ENCODE peak calls at places on chromosomes 4 and X, in six cellular contexts. K is breast epithelium, S is aorta, L is A549, H is HCT116, M is heart left ventricle. N is an unnamed sample.

GRCh38 chrX:72727846-72728245 is 13.7 kb upstream of the PHKA1 start:
- DNase-seq in M (no peak), L (no peak), H (no peak), S (no peak), K (no peak), N (no peak)

GRCh38 chr4:101337688-101338087 is 9.6 kb downstream of the PPP3CA start:
- DNase-seq in K (no peak), L (no peak), H (no peak), M (no peak), S (no peak), N (no peak)

GRCh38 chr4:164464313-164464712 is 289.6 kb upstream of the SMIM31 start:
- DNase-seq in S (no peak), L (no peak), K (no peak), H (no peak), M (no peak), N (no peak)

GRCh38 chr4:61202638-61203495 is 2.7 kb downstream of the ADGRL3 start:
- DNase-seq in H (no peak), K (no peak), L (no peak), M (peak), S (no peak), N (peak)

GRCh38 chrX:107324493-107325310 is 118.3 kb downstream of the DNAAF6 start:
- DNase-seq in S (peak), L (peak), H (no peak), M (peak), K (no peak), N (no peak)

GRCh38 chr4:145883173-145883572 is 55.5 kb downstream of the ZNF827 start:
- DNase-seq in H (no peak), L (no peak), S (no peak), K (no peak), M (no peak), N (no peak)

GRCh38 chr4:152094851-152095700 is 334.3 kb upstream of the GATB start:
- DNase-seq in M (no peak), K (no peak), H (no peak), S (no peak), L (no peak), N (no peak)

GRCh38 chr4:147970003-147970402 is 238.1 kb downstream of the ARHGAP10 start:
- DNase-seq in L (no peak), S (no peak), K (no peak), H (no peak), M (peak), N (no peak)

GRCh38 chr4:138209094-138209493 is 33.1 kb downstream of the SLC7A11 start:
- DNase-seq in H (no peak), S (no peak), L (no peak), M (no peak), K (no peak), N (no peak)

GRCh38 chr4:168830777-168831512 is 179.1 kb downstream of the CBR4 start:
- DNase-seq in M (no peak), K (no peak), H (no peak), S (no peak), L (no peak), N (no peak)

GRCh38 chr4:40055873-40056721 is 553 bp upstream of the N4BP2 start:
- DNase-seq in L (peak), M (peak), K (peak), H (no peak), S (peak), N (peak)

GRCh38 chr4:52983563-52984303 is 121.6 kb downstream of the RASL11B start:
- DNase-seq in H (peak), S (no peak), L (peak), M (no peak), K (no peak), N (no peak)

GRCh38 chr4:122703868-122704267 is 28.6 kb upstream of the BBS12 start:
- DNase-seq in M (no peak), L (no peak), S (no peak), K (no peak), H (no peak), N (no peak)

GRCh38 chr4:57426779-57427395 is 316.7 kb upstream of the IGFBP7 start:
- DNase-seq in K (no peak), L (peak), S (peak), H (peak), M (peak), N (peak)

GRCh38 chrX:55907968-55908607 is 190.5 kb downstream of the RRAGB start:
- DNase-seq in H (peak), L (peak), K (peak), M (peak), S (peak), N (peak)

GRCh38 chr4:106032851-106033286 is 137.6 kb downstream of the NPNT start:
- DNase-seq in M (no peak), K (no peak), S (peak), H (no peak), L (peak), N (no peak)

GRCh38 chr4:56405016-56405415 is 17.7 kb upstream of the AASDH start:
- DNase-seq in K (no peak), M (no peak), S (no peak), L (no peak), H (no peak), N (no peak)

GRCh38 chr4:82293304-82293703 is 80.5 kb downstream of the HNRNPD start:
- DNase-seq in K (no peak), L (no peak), M (no peak), H (no peak), S (no peak), N (no peak)

DNA sequence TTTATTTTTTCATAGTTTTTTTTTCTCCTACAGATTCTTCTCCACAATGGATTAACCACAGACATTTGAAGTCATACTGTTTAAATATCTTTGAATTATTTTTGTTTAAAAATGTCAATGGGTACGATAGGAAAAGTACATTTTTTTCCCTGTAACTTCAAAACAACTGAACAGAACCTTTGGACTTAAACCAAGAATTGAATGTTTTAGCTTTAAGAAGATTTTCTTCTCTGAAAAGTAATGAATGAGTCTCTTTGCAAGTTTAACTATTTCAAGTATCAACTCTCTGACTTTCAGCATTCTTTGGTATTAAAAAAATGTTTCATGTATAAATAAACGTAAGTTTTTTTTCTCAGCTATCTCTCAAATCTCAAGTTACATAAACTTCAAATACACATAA is 364.3 kb downstream of the FBXO8 start:
- DNase-seq in M (no peak), K (no peak), H (no peak), S (no peak), L (no peak), N (no peak)
- H3K27ac ChIP-seq in M (no peak), K (no peak), H (no peak), S (no peak), L (no peak), N (no peak)

DNA sequence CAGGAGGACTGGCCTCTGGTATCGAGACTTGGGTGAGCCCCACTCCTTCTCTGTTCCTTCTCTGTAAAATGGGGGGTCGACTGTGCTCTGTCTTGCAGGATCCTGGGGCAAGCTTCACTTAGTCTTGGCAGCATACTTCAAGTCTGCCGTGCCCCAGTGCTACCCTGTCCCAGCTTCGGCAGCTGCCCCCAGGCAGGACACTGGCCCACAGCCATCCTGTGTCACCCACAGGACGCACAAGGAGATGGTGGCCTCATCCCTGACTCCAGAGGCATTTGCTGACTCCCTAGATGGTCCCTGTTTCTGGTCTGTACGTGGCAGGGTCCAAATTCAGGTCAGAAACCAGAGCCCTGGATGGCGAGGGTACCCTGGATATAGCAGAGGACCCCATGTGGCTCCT is 7.1 kb upstream of the HAUS7 start:
- DNase-seq in M (no peak), S (no peak), K (no peak), L (no peak), H (no peak), N (no peak)
- H3K27ac ChIP-seq in M (peak), S (no peak), K (peak), L (no peak), H (no peak), N (no peak)

GRCh38 chrX:51891821-51892551 is 1.4 kb upstream of the MAGED1 start:
- DNase-seq in L (no peak), S (no peak), H (no peak), K (no peak), M (peak), N (no peak)

GRCh38 chrX:51892921-51893745 is at the start of gene MAGED1:
- DNase-seq in S (peak), H (no peak), M (peak), L (peak), K (peak), N (peak)

GRCh38 chrX:51896626-51897025 is 3.2 kb downstream of the MAGED1 start:
- DNase-seq in H (no peak), M (no peak), S (no peak), L (no peak), K (no peak), N (no peak)

GRCh38 chrX:51894697-51895336 is 1.4 kb downstream of the MAGED1 start:
- DNase-seq in M (peak), K (no peak), H (no peak), L (no peak), S (no peak), N (peak)

GRCh38 chrX:51893931-51894696 is 691 bp downstream of the MAGED1 start:
- DNase-seq in L (peak), S (no peak), M (peak), K (no peak), H (no peak), N (no peak)
- H3K27ac ChIP-seq in L (peak), S (no peak), M (peak), K (peak), H (no peak), N (peak)

GRCh38 chrX:119187298-119187697 is 48.8 kb upstream of the PGRMC1 start:
- DNase-seq in S (no peak), H (no peak), M (no peak), K (no peak), L (peak), N (no peak)

GRCh38 chrX:119189586-119189985 is 46.5 kb upstream of the PGRMC1 start:
- DNase-seq in K (no peak), S (peak), M (peak), H (no peak), L (no peak), N (no peak)

GRCh38 chrX:119190251-119190651 is 45.8 kb upstream of the PGRMC1 start:
- DNase-seq in L (no peak), S (no peak), M (peak), K (no peak), H (no peak), N (no peak)

GRCh38 chrX:119189115-119189514 is 47.0 kb upstream of the PGRMC1 start:
- DNase-seq in S (no peak), K (no peak), L (no peak), M (no peak), H (no peak), N (no peak)

GRCh38 chrX:119190736-119191282 is 45.3 kb upstream of the PGRMC1 start:
- DNase-seq in S (no peak), M (no peak), L (peak), H (no peak), K (no peak), N (no peak)
- H3K27ac ChIP-seq in S (no peak), M (peak), L (no peak), H (no peak), K (no peak), N (no peak)

GRCh38 chr4:3202836-3203820 is 45.8 kb upstream of the MSANTD1 start:
- DNase-seq in M (no peak), L (no peak), K (no peak), H (no peak), S (no peak), N (no peak)
- H3K27ac ChIP-seq in M (peak), L (no peak), K (no peak), H (no peak), S (no peak), N (no peak)

GRCh38 chr4:15332377-15332776 is 95.5 kb upstream of the C1QTNF7 start:
- DNase-seq in L (no peak), K (no peak), M (no peak), H (no peak), S (no peak), N (no peak)

GRCh38 chr4:15337258-15337657 is 90.6 kb upstream of the C1QTNF7 start:
- DNase-seq in M (no peak), S (no peak), H (no peak), L (no peak), K (no peak), N (no peak)

GRCh38 chr4:15333692-15334633 is 93.9 kb upstream of the C1QTNF7 start:
- DNase-seq in K (no peak), H (no peak), S (no peak), M (no peak), L (no peak), N (no peak)

GRCh38 chr4:15339732-15340131 is 88.1 kb upstream of the C1QTNF7 start:
- DNase-seq in K (no peak), M (no peak), L (no peak), S (no peak), H (no peak), N (no peak)

DNA sequence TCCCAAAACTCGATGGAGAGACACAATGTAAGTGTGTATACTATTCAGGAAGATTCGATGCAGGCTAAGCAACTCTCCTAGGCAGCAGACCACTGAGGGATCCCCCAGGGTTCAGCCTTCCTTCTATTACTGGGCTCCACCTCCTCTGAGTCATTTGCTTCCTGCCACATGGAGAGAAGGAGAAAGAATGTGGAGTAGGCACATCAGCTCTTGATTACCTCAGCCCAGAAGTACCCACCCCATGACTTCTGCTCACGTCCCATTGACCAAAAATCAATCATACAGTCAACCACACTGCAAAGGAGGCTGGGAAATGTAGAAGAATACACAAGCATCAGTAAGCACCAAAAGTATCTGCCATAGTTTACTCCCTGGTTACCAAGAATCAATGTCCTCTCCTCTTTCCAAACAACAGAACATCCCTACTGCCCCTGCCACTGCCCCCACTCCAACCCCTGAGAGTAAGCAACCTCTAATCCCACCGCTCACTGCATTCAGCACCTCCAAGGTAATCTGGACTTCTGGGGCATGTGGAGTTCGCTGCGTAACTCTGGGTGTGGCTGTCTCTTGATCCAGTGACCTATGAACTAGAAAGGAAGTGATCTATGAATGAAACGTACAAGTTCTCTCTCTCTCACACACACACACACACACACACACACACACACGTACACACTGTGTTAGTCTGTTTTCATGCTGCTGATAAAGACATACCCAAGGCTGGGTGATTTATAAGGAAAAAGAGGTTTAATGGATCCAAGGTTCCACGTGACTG is 91.2 kb upstream of the C1QTNF7 start:
- DNase-seq in H (no peak), K (no peak), L (no peak), M (no peak), S (no peak), N (no peak)
- H3K27ac ChIP-seq in H (no peak), K (no peak), L (no peak), M (no peak), S (no peak), N (no peak)

DNA sequence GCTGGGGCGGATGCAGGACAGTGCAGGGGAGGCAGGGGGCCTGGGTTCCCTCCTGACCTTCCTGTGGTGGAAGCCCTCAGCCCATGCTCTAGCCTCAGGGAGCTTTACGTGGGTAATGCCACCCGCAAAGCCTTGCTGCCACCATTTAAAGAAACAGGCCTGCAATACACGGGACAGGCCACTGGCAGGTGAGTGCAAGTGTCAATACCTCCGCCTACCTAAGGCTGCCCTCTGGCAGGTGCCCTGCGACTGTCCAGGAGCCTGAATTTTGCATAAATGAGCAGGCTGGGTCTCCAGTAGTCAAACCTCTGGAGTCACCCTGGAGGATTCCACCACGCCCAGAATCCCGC is 5.9 kb downstream of the CRMP1 start:
- DNase-seq in K (no peak), M (no peak), H (no peak), L (no peak), S (no peak), N (no peak)
- H3K27ac ChIP-seq in K (no peak), M (no peak), H (no peak), L (no peak), S (no peak), N (no peak)

GRCh38 chrX:31199051-31199769 is 127.4 kb upstream of the FTHL17 start:
- DNase-seq in S (no peak), K (no peak), M (no peak), H (no peak), L (no peak), N (no peak)

GRCh38 chrX:31201503-31201902 is 129.7 kb upstream of the FTHL17 start:
- DNase-seq in M (no peak), S (no peak), H (no peak), K (no peak), L (no peak), N (no peak)

GRCh38 chrX:31200430-31200829 is 128.6 kb upstream of the FTHL17 start:
- DNase-seq in H (no peak), K (no peak), S (no peak), M (no peak), L (no peak), N (no peak)

DNA sequence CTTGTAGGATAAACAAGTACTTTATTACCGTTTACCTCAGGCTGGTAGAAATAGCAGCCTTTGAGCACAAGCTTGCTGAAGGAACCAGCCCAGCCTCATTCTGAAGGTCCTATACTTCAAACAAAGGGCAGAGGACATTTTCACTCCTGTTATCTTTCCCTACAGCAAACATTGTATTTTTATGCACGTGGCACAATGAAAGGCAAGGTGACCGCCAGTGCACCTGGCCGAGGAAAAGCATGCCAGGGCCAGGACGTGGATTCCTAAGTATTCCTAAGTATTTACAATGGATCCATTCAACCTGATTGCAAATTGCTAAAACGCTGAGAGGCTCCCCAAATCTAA is 127.9 kb upstream of the FTHL17 start:
- DNase-seq in H (no peak), M (no peak), K (no peak), L (no peak), S (no peak), N (no peak)
- H3K27ac ChIP-seq in H (no peak), M (no peak), K (no peak), L (no peak), S (no peak), N (no peak)

N was measured in substantia nigra.